ENCODE peak calls at places on chromosomes 6 and 20, in eight cellular contexts. R is HCT116, V is H9, H is stomach, G is right atrium auricular region, S is right lobe of liver, U is psoas muscle, F is mucosa of descending colon. B is an unnamed sample. For H3K9me3 and H3K4me1, the result is how much of the 10 kb centered on the place peaks cover.

GRCh38 chr6:163036251-163036650 is 308.5 kb downstream of the PACRG start:
- DNase-seq in R (no peak), V (no peak), H (no peak), G (no peak), S (no peak), U (no peak), F (no peak), B (no peak)

GRCh38 chr6:128311944-128312570 is 208.3 kb downstream of the PTPRK start:
- DNase-seq in R (no peak), V (no peak), H (no peak), G (no peak), S (no peak), U (no peak), F (no peak), B (no peak)

GRCh38 chr6:141403827-141404226 is 728.9 kb upstream of the GJE1 start:
- DNase-seq in R (no peak), V (no peak), H (no peak), G (no peak), S (no peak), U (no peak), F (no peak), B (no peak)

GRCh38 chr6:27617046-27617687 is 144.3 kb upstream of the ZNF184 start:
- DNase-seq in R (no peak), V (no peak), H (no peak), G (no peak), S (no peak), U (no peak), F (no peak), B (no peak)

GRCh38 chr6:33987531-33988021 is 158.3 kb downstream of the GRM4 start:
- DNase-seq in R (peak), V (peak), H (peak), G (no peak), S (no peak), U (no peak), F (peak), B (no peak)

GRCh38 chr6:15577550-15578171 is 85.2 kb downstream of the DTNBP1 start:
- DNase-seq in R (no peak), V (no peak), H (no peak), G (no peak), S (no peak), U (no peak), F (no peak), B (no peak)

GRCh38 chr6:82095091-82095490 is 152.5 kb downstream of the IBTK start:
- DNase-seq in R (no peak), V (no peak), H (no peak), G (no peak), S (no peak), U (no peak), F (no peak), B (no peak)

GRCh38 chr20:23417861-23418260 is 3.4 kb downstream of the NAPB start:
- DNase-seq in R (no peak), V (no peak), H (no peak), G (no peak), S (no peak), U (no peak), F (no peak), B (no peak)

GRCh38 chr6:109793793-109794192 is 102.7 kb downstream of the FIG4 start:
- DNase-seq in R (peak), V (no peak), H (no peak), G (peak), S (no peak), U (no peak), F (no peak), B (no peak)

DNA sequence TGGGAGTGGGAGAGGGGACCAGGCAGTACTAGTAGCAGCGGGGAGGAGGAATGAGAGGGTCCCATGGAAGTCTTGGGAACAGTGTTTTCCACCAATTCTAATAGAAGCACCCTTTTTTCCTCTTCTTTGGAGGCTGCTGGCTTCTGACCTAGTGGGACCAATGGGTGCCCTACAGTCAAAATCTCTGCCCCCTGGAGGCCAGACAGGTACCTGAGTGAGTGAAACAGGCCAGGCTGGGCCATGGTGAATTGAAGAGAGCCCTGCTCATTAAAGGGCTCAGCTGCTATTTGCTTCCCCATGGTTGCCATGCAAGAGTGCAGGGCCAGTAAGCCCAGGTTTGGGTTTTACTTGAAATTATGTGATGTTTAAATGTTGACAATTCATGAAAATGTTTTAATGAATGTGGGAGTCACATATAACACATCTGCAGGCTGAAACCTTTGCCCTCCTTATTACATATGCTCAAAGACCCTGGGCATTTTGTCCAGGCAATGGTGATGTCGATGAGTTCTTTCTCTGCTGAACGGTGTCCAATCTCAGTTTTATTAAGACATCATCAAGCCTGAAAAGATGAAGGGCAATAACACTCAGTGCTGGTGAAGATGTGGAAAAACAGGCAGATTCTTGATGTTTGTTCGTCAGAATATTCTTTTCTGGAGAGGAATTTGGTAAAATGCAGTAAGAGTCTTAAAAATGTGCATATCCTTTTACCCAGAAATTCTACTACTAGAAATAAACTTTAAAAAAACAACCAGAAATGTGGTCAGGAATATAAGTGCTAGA is 42.3 kb upstream of the OCSTAMP start:
- DNase-seq in R (peak), V (peak), H (no peak), G (no peak), S (no peak), U (no peak), F (no peak), B (no peak)
- TF ChIP-seq CTCF in R (peak), V (peak), H (no peak), G (no peak), S (no peak), U (no peak), F (no peak), B (no peak)

DNA sequence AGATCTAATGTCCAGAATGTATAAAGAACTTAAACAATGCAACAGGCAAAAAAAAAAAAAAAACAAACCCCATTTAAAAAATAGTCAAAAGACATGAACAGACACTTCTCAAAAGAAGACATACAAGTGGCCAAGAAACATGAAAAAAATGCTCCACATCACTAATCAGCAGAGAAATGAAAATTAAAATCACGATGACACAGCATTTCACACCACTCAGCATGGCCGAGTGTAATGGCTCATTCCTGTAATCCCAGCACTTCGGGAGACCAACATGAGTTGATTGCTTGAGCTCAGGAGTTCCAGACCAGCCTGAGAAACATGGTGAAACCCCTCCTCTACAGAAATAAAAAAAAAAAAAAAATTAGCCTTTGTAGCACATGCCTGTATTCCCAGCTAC is 701.4 kb upstream of the NRSN1 start:
- DNase-seq in R (no peak), V (no peak), H (no peak), G (no peak), S (no peak), U (no peak), F (no peak), B (no peak)
- H3K9me3 ChIP-seq in R (under half), V (under half), H (under half), G (under half), S (under half), U (under half), F (under half), B (under half)

GRCh38 chr6:14275493-14275851 is 157.9 kb downstream of the CD83 start:
- DNase-seq in R (no peak), V (peak), H (no peak), G (no peak), S (no peak), U (no peak), F (no peak), B (no peak)

GRCh38 chr6:14274552-14275492 is 157.2 kb downstream of the CD83 start:
- DNase-seq in R (no peak), V (peak), H (no peak), G (no peak), S (no peak), U (no peak), F (no peak), B (no peak)

GRCh38 chr6:14273196-14273595 is 155.6 kb downstream of the CD83 start:
- DNase-seq in R (no peak), V (peak), H (no peak), G (no peak), S (no peak), U (no peak), F (no peak), B (peak)

GRCh38 chr6:14272111-14273085 is 154.8 kb downstream of the CD83 start:
- DNase-seq in R (no peak), V (peak), H (no peak), G (no peak), S (no peak), U (no peak), F (no peak), B (peak)

DNA sequence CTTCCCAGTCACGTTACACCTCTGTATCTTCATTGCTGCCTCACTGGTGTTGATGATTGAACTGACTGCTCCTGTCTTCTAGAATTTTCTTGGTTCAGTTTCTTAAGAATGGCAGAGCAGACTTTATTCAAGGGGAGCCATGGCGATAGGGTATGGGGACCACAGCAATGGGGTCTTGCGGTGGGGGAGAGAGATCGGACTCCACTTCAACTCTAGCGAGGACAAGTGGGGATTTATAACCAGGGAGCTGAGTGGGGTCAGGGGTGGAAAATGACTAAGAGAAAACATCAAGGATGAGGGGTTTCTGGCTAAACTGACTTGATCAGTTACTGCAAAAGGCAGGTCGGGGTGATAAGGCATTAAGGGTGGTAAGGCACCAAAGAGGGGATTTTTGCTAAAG is 156.4 kb downstream of the CD83 start:
- DNase-seq in R (no peak), V (peak), H (no peak), G (no peak), S (no peak), U (no peak), F (no peak), B (no peak)
- H3K4me1 ChIP-seq in R (half or more), V (under half), H (under half), G (under half), S (under half), U (under half), F (under half), B (under half)

DNA sequence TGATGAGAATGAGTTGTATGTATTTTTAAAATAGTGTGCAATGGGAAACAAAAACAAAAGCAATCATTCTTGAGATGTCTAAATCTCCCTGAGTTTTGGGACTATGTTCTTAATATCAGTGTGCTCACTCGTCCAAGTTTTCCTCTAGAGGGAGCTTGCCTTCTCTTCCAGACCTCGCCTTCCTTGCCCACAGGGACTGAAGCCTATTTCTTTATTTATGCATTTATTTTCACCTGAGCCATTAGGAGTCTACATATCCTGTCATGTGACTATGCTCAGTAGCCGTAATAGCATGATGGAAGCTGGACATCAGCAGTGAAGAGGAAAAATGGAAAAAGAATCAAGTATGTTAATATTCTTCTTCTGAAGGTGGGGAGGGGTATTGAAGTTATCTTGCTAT is 131.2 kb downstream of the SH3BGRL2 start:
- DNase-seq in R (peak), V (no peak), H (no peak), G (no peak), S (no peak), U (no peak), F (no peak), B (no peak)
- TF ChIP-seq CTCF in R (peak), V (peak), H (no peak), G (no peak), S (no peak), U (no peak), F (no peak), B (no peak)

GRCh38 chr20:59684685-59685212 is 80.4 kb downstream of the PHACTR3 start:
- DNase-seq in R (no peak), V (no peak), H (no peak), G (no peak), S (no peak), U (no peak), F (no peak), B (no peak)
- H3K9me3 ChIP-seq in R (under half), V (under half), H (under half), G (under half), S (under half), U (under half), F (under half), B (under half)

DNA sequence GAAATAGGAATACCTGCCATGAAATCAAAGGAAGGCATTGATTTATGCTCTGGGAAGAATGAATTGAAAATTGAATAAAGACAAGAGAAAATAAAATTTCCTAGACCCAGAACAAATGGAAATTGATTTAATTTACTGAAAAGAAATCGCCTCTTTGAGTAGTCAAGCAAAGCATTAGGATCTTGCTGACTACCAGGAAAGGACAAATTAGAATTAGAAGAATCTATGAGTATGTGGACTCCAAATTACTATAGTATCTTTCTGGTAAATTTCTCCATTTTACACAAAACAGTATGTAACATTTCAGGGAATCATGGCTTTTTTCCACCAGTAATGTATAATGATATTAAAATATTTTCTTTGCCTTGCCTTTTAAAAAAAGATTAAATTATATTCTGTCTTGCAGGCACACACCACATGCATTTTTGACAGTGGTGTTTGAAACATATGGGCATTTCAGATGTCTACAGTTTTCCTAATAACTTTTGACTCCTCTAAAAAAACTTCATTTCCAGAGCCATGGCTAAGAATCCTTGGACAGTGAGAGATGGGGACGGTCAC is 768.8 kb upstream of the NRSN1 start:
- DNase-seq in R (no peak), V (no peak), H (no peak), G (no peak), S (no peak), U (no peak), F (no peak), B (no peak)
- H3K4me1 ChIP-seq in R (under half), V (under half), H (under half), G (under half), S (under half), U (under half), F (under half), B (under half)

DNA sequence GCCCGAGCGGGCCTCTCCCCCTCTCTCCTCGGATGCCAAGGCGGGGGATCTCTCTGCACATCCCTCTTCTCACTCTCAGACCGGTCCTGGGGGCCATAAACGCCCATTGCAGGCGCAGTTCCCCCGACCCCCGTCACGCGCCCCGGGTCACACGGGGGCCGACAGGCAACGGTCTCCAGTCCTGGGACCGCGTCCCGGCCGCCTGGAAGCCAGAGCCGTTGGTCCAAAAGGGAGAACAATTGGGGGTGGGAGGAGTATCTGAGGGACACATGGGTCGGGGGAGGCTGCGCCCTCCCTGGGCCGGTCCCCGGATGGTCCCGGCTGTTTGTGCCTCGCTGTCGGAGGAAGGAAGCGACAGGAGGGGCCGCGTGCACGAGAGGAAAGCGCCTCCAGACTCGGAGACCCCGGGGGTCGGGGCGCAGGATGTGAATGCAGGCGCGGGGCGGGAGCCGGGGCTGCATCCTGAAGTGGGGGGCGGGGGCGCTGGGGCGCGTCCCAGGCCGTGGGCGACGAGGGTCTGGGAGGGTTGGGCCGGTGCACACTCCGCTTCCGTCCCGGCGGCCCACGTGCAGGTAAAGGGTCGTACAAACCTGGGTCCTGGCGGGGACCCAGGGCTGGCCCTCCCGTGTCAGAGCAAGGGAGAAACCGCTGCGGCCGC is 903 bp downstream of the SLC4A11 start:
- DNase-seq in R (no peak), V (no peak), H (no peak), G (no peak), S (no peak), U (no peak), F (no peak), B (no peak)
- TF ChIP-seq CTCF in R (no peak), V (peak), H (no peak), G (no peak), S (no peak), U (no peak), F (no peak), B (no peak)

DNA sequence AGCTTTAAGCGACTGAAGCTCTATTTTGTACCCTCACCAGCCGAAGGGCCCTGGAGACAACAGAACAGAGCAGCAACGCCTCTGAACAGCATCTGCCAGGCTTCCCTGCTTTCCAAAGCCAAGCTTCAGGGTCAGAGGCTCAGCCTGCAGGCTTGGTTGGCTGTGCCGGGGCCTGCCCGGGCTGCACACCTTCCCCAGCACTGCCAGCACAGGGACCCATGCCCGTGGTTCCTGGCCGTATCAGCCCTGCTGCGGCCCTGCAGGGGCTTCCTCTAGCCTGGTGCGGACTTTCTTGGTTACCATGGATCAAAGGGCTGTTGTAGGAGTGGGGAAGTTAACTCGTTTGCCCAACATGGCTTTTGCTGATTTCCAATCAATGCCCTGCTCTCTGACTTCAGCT is 741.4 kb upstream of the CHD6 start:
- DNase-seq in R (no peak), V (no peak), H (no peak), G (no peak), S (no peak), U (no peak), F (no peak), B (no peak)
- H3K9me3 ChIP-seq in R (under half), V (under half), H (under half), G (under half), S (under half), U (under half), F (under half), B (under half)

DNA sequence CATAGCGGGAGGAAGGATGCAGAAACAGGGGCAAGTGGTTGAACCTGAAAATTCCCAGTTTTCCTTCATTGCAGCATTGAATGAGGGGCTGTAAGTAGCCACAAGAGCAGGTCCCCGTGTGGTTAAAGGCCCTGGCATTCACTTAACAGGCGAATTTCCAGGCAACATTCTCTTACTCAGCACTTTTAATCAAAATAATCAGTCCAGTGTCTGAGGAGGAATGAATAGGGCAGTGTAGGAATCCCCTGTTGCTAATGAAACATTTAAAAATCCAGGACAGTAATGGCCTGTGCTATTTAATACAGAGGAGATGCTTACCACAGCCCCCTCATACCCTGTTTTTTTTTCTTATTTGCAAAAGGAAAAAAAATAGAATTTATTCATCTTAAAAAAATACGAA is 20.4 kb downstream of the MYLK4 start:
- DNase-seq in R (no peak), V (no peak), H (no peak), G (no peak), S (no peak), U (no peak), F (no peak), B (no peak)
- H3K4me1 ChIP-seq in R (under half), V (under half), H (under half), G (under half), S (under half), U (under half), F (under half), B (under half)